ENCODE peak calls at places on chromosome 13, in eight cellular contexts. One of them, this sample, is unnamed.

GRCh38 chr13:48142437-48142836 is 47.5 kb upstream of the MED4 start:
- DNase-seq in Peyer's patch: no peak
- DNase-seq in heart right ventricle: no peak
- DNase-seq in cardiac fibroblast: no peak
- DNase-seq in retinal pigment epithelial cell: no peak
- DNase-seq in astrocyte of the spinal cord: no peak
- DNase-seq in IMR-90: no peak
- DNase-seq in A549: no peak
- DNase-seq in this sample: no peak

GRCh38 chr13:77898097-77898496 is 20.5 kb downstream of the EDNRB start:
- DNase-seq in astrocyte of the spinal cord: no peak
- DNase-seq in Peyer's patch: no peak
- DNase-seq in A549: no peak
- DNase-seq in heart right ventricle: no peak
- DNase-seq in IMR-90: peak; percentile 16
- DNase-seq in retinal pigment epithelial cell: no peak
- DNase-seq in cardiac fibroblast: peak; percentile 72
- DNase-seq in this sample: no peak

GRCh38 chr13:103194871-103195270 is 128.7 kb upstream of the SLC10A2 start:
- DNase-seq in IMR-90: no peak
- DNase-seq in astrocyte of the spinal cord: no peak
- DNase-seq in heart right ventricle: no peak
- DNase-seq in cardiac fibroblast: no peak
- DNase-seq in A549: no peak
- DNase-seq in retinal pigment epithelial cell: no peak
- DNase-seq in Peyer's patch: no peak
- DNase-seq in this sample: no peak

GRCh38 chr13:109160887-109161669 is 531.7 kb downstream of the MYO16 start:
- DNase-seq in astrocyte of the spinal cord: no peak
- DNase-seq in cardiac fibroblast: no peak
- DNase-seq in Peyer's patch: no peak
- DNase-seq in heart right ventricle: no peak
- DNase-seq in A549: no peak
- DNase-seq in IMR-90: no peak
- DNase-seq in retinal pigment epithelial cell: no peak
- DNase-seq in this sample: no peak

GRCh38 chr13:65966991-65967451 is 1263.1 kb downstream of the PCDH9 start:
- DNase-seq in cardiac fibroblast: peak; percentile 65
- DNase-seq in heart right ventricle: no peak
- DNase-seq in A549: peak; percentile 66
- DNase-seq in retinal pigment epithelial cell: no peak
- DNase-seq in astrocyte of the spinal cord: peak; percentile 55
- DNase-seq in Peyer's patch: no peak
- DNase-seq in IMR-90: peak; percentile 45
- DNase-seq in this sample: peak; percentile 6

GRCh38 chr13:113728571-113729054 is 30.4 kb upstream of the TMEM255B start:
- DNase-seq in retinal pigment epithelial cell: no peak
- DNase-seq in A549: no peak
- DNase-seq in cardiac fibroblast: no peak
- DNase-seq in heart right ventricle: no peak
- DNase-seq in IMR-90: no peak
- DNase-seq in astrocyte of the spinal cord: no peak
- DNase-seq in Peyer's patch: peak; percentile 40
- DNase-seq in this sample: no peak

GRCh38 chr13:80235559-80236296 is 105.2 kb downstream of the SPRY2 start:
- DNase-seq in heart right ventricle: peak; percentile 22
- DNase-seq in A549: peak; percentile 22
- DNase-seq in IMR-90: no peak
- DNase-seq in retinal pigment epithelial cell: no peak
- DNase-seq in astrocyte of the spinal cord: peak; percentile 47
- DNase-seq in Peyer's patch: no peak
- DNase-seq in cardiac fibroblast: peak; percentile 55
- DNase-seq in this sample: no peak

GRCh38 chr13:95608640-95609280 is 35.7 kb downstream of the DZIP1 start:
- DNase-seq in IMR-90: no peak
- DNase-seq in A549: no peak
- DNase-seq in astrocyte of the spinal cord: no peak
- DNase-seq in retinal pigment epithelial cell: no peak
- DNase-seq in Peyer's patch: no peak
- DNase-seq in heart right ventricle: no peak
- DNase-seq in cardiac fibroblast: no peak
- DNase-seq in this sample: no peak

GRCh38 chr13:32471187-32471922 is 43.4 kb upstream of the N4BP2L1 start:
- DNase-seq in A549: no peak
- DNase-seq in IMR-90: peak; percentile 67
- DNase-seq in retinal pigment epithelial cell: no peak
- DNase-seq in cardiac fibroblast: peak; percentile 87
- DNase-seq in heart right ventricle: peak; percentile 64
- DNase-seq in Peyer's patch: no peak
- DNase-seq in astrocyte of the spinal cord: no peak
- DNase-seq in this sample: no peak

GRCh38 chr13:49549289-49549688 is 36.1 kb downstream of the RCBTB1 start:
- DNase-seq in astrocyte of the spinal cord: no peak
- DNase-seq in retinal pigment epithelial cell: no peak
- DNase-seq in IMR-90: no peak
- DNase-seq in A549: no peak
- DNase-seq in heart right ventricle: no peak
- DNase-seq in cardiac fibroblast: no peak
- DNase-seq in Peyer's patch: no peak
- DNase-seq in this sample: no peak

GRCh38 chr13:112897603-112897955 is 71.4 kb upstream of the MCF2L start:
- DNase-seq in IMR-90: no peak
- DNase-seq in cardiac fibroblast: no peak
- DNase-seq in A549: no peak
- DNase-seq in Peyer's patch: no peak
- DNase-seq in astrocyte of the spinal cord: no peak
- DNase-seq in retinal pigment epithelial cell: no peak
- DNase-seq in heart right ventricle: no peak
- DNase-seq in this sample: no peak

GRCh38 chr13:110352735-110353134 is 45.7 kb downstream of the COL4A2 start:
- DNase-seq in IMR-90: no peak
- DNase-seq in heart right ventricle: no peak
- DNase-seq in A549: no peak
- DNase-seq in cardiac fibroblast: no peak
- DNase-seq in Peyer's patch: no peak
- DNase-seq in retinal pigment epithelial cell: no peak
- DNase-seq in astrocyte of the spinal cord: no peak
- DNase-seq in this sample: no peak

GRCh38 chr13:33725340-33725739 is 92.6 kb upstream of the RFC3 start:
- DNase-seq in cardiac fibroblast: no peak
- DNase-seq in Peyer's patch: no peak
- DNase-seq in heart right ventricle: no peak
- DNase-seq in A549: no peak
- DNase-seq in astrocyte of the spinal cord: no peak
- DNase-seq in IMR-90: no peak
- DNase-seq in retinal pigment epithelial cell: no peak
- DNase-seq in this sample: no peak

GRCh38 chr13:73767747-73768315 is 366.4 kb downstream of the KLF12 start:
- DNase-seq in heart right ventricle: no peak
- DNase-seq in A549: peak; percentile 1
- DNase-seq in IMR-90: no peak
- DNase-seq in Peyer's patch: no peak
- DNase-seq in cardiac fibroblast: no peak
- DNase-seq in retinal pigment epithelial cell: peak; percentile 10
- DNase-seq in astrocyte of the spinal cord: no peak
- DNase-seq in this sample: no peak

GRCh38 chr13:111034811-111035210 is 80.3 kb upstream of the ARHGEF7 start:
- DNase-seq in A549: no peak
- DNase-seq in heart right ventricle: no peak
- DNase-seq in IMR-90: peak; percentile 63
- DNase-seq in Peyer's patch: no peak
- DNase-seq in retinal pigment epithelial cell: peak; percentile 13
- DNase-seq in astrocyte of the spinal cord: no peak
- DNase-seq in cardiac fibroblast: no peak
- DNase-seq in this sample: no peak

GRCh38 chr13:45196622-45197021 is 4.2 kb downstream of the KCTD4 start:
- DNase-seq in cardiac fibroblast: peak; percentile 33
- DNase-seq in Peyer's patch: no peak
- DNase-seq in A549: no peak
- DNase-seq in heart right ventricle: no peak
- DNase-seq in retinal pigment epithelial cell: no peak
- DNase-seq in IMR-90: peak; percentile 80
- DNase-seq in astrocyte of the spinal cord: peak; percentile 48
- DNase-seq in this sample: no peak

GRCh38 chr13:76336889-76337844 is 549.0 kb downstream of the KCTD12 start:
- DNase-seq in cardiac fibroblast: no peak
- DNase-seq in IMR-90: no peak
- DNase-seq in heart right ventricle: peak; percentile 19
- DNase-seq in Peyer's patch: no peak
- DNase-seq in A549: no peak
- DNase-seq in astrocyte of the spinal cord: no peak
- DNase-seq in retinal pigment epithelial cell: no peak
- DNase-seq in this sample: no peak

GRCh38 chr13:95023405-95023804 is 277.8 kb downstream of the ABCC4 start:
- DNase-seq in retinal pigment epithelial cell: no peak
- DNase-seq in astrocyte of the spinal cord: no peak
- DNase-seq in Peyer's patch: no peak
- DNase-seq in cardiac fibroblast: no peak
- DNase-seq in heart right ventricle: no peak
- DNase-seq in IMR-90: peak; percentile 26
- DNase-seq in A549: no peak
- DNase-seq in this sample: no peak

GRCh38 chr13:95754069-95754468 is 77.1 kb downstream of the DNAJC3 start:
- DNase-seq in heart right ventricle: no peak
- DNase-seq in IMR-90: no peak
- DNase-seq in retinal pigment epithelial cell: no peak
- DNase-seq in A549: no peak
- DNase-seq in cardiac fibroblast: peak; percentile 9
- DNase-seq in astrocyte of the spinal cord: no peak
- DNase-seq in Peyer's patch: no peak
- DNase-seq in this sample: no peak

GRCh38 chr13:36163809-36164308 is 32.7 kb upstream of the DCLK1 start:
- DNase-seq in A549: no peak
- DNase-seq in heart right ventricle: peak; percentile 40
- DNase-seq in retinal pigment epithelial cell: peak; percentile 96
- DNase-seq in astrocyte of the spinal cord: peak; percentile 99
- DNase-seq in IMR-90: peak; percentile 87
- DNase-seq in cardiac fibroblast: peak; percentile 80
- DNase-seq in Peyer's patch: no peak
- DNase-seq in this sample: peak; percentile 97

GRCh38 chr13:24861617-24862362 is 97.8 kb downstream of the RNF17 start:
- DNase-seq in heart right ventricle: no peak
- DNase-seq in Peyer's patch: no peak
- DNase-seq in retinal pigment epithelial cell: no peak
- DNase-seq in IMR-90: no peak
- DNase-seq in A549: no peak
- DNase-seq in astrocyte of the spinal cord: no peak
- DNase-seq in cardiac fibroblast: no peak
- DNase-seq in this sample: no peak

GRCh38 chr13:24863748-24864540 is 100.0 kb downstream of the RNF17 start:
- DNase-seq in astrocyte of the spinal cord: no peak
- DNase-seq in A549: no peak
- DNase-seq in heart right ventricle: no peak
- DNase-seq in cardiac fibroblast: no peak
- DNase-seq in Peyer's patch: no peak
- DNase-seq in IMR-90: no peak
- DNase-seq in retinal pigment epithelial cell: no peak
- DNase-seq in this sample: no peak

GRCh38 chr13:24866488-24866887 is 102.5 kb downstream of the RNF17 start:
- DNase-seq in cardiac fibroblast: no peak
- DNase-seq in heart right ventricle: no peak
- DNase-seq in Peyer's patch: no peak
- DNase-seq in astrocyte of the spinal cord: no peak
- DNase-seq in retinal pigment epithelial cell: no peak
- DNase-seq in A549: no peak
- DNase-seq in IMR-90: no peak
- DNase-seq in this sample: no peak

GRCh38 chr13:24865158-24865557 is 101.2 kb downstream of the RNF17 start:
- DNase-seq in Peyer's patch: no peak
- DNase-seq in IMR-90: peak; percentile 4
- DNase-seq in retinal pigment epithelial cell: no peak
- DNase-seq in cardiac fibroblast: peak; percentile 35
- DNase-seq in heart right ventricle: no peak
- DNase-seq in A549: no peak
- DNase-seq in astrocyte of the spinal cord: peak; percentile 6
- DNase-seq in this sample: no peak

DNA sequence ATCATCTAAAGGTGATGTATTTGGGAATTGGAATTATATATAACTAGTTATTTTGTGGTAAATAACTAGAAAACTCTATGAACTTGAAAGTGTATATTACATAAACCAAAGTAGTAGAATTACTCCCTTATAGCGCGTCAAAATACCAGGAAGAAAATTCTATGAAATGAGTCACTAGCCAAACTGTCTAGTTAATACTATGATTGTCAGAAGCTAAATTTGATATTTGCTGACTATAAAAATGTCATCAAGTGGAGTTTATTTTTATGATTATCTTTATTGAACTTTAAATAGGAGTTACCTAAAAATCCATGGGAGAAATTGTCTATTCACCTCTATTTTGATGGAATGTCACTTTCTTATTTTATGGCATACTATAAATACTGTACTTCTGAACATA is 100.6 kb downstream of the RNF17 start:
- DNase-seq in A549: no peak
- DNase-seq in astrocyte of the spinal cord: no peak
- DNase-seq in IMR-90: no peak
- DNase-seq in Peyer's patch: no peak
- DNase-seq in heart right ventricle: no peak
- DNase-seq in cardiac fibroblast: no peak
- DNase-seq in retinal pigment epithelial cell: no peak
- DNase-seq in this sample: no peak
- H3K4me3 ChIP-seq in A549: no peak overlapping the region
- H3K4me3 ChIP-seq in astrocyte of the spinal cord: no peak overlapping the region
- H3K4me3 ChIP-seq in IMR-90: no peak overlapping the region
- H3K4me3 ChIP-seq in Peyer's patch: no peak overlapping the region
- H3K4me3 ChIP-seq in heart right ventricle: no peak overlapping the region
- H3K4me3 ChIP-seq in cardiac fibroblast: no peak overlapping the region
- H3K4me3 ChIP-seq in retinal pigment epithelial cell: no peak overlapping the region
- H3K4me3 ChIP-seq in this sample: no peak overlapping the region

GRCh38 chr13:19890030-19890429 is 26.6 kb upstream of the ZMYM5 start:
- DNase-seq in cardiac fibroblast: no peak
- DNase-seq in A549: no peak
- DNase-seq in astrocyte of the spinal cord: no peak
- DNase-seq in IMR-90: no peak
- DNase-seq in heart right ventricle: no peak
- DNase-seq in retinal pigment epithelial cell: no peak
- DNase-seq in Peyer's patch: no peak
- DNase-seq in this sample: no peak

GRCh38 chr13:19888799-19889198 is 25.4 kb upstream of the ZMYM5 start:
- DNase-seq in astrocyte of the spinal cord: peak; percentile 38
- DNase-seq in cardiac fibroblast: peak; percentile 47
- DNase-seq in heart right ventricle: no peak
- DNase-seq in IMR-90: peak; percentile 38
- DNase-seq in A549: no peak
- DNase-seq in retinal pigment epithelial cell: no peak
- DNase-seq in Peyer's patch: no peak
- DNase-seq in this sample: no peak
- TF ChIP-seq CTCF in astrocyte of the spinal cord: peak; percentile 29
- TF ChIP-seq CTCF in cardiac fibroblast: no peak
- TF ChIP-seq CTCF in heart right ventricle: peak; percentile 44
- TF ChIP-seq CTCF in IMR-90: peak; percentile 39
- TF ChIP-seq CTCF in A549: peak; percentile 14
- TF ChIP-seq CTCF in retinal pigment epithelial cell: no peak
- TF ChIP-seq CTCF in Peyer's patch: no peak
- TF ChIP-seq CTCF in this sample: no peak

GRCh38 chr13:97221491-97221890 is 642 bp upstream of the MBNL2 start:
- DNase-seq in astrocyte of the spinal cord: no peak
- DNase-seq in cardiac fibroblast: no peak
- DNase-seq in A549: no peak
- DNase-seq in retinal pigment epithelial cell: no peak
- DNase-seq in IMR-90: no peak
- DNase-seq in Peyer's patch: no peak
- DNase-seq in heart right ventricle: no peak
- DNase-seq in this sample: no peak
- H3K4me3 ChIP-seq in astrocyte of the spinal cord: peak overlapping the region; percentile 58
- H3K4me3 ChIP-seq in cardiac fibroblast: no peak overlapping the region
- H3K4me3 ChIP-seq in A549: peak overlapping the region; percentile 65
- H3K4me3 ChIP-seq in retinal pigment epithelial cell: peak overlapping the region; percentile 98
- H3K4me3 ChIP-seq in IMR-90: no peak overlapping the region
- H3K4me3 ChIP-seq in Peyer's patch: peak overlapping the region; percentile 67
- H3K4me3 ChIP-seq in heart right ventricle: peak overlapping the region; percentile 54
- H3K4me3 ChIP-seq in this sample: peak overlapping the region; percentile 82

GRCh38 chr13:61316647-61317046 is 99.0 kb downstream of the PCDH20 start:
- DNase-seq in astrocyte of the spinal cord: no peak
- DNase-seq in A549: no peak
- DNase-seq in heart right ventricle: no peak
- DNase-seq in cardiac fibroblast: no peak
- DNase-seq in Peyer's patch: no peak
- DNase-seq in retinal pigment epithelial cell: no peak
- DNase-seq in IMR-90: no peak
- DNase-seq in this sample: no peak
- TF ChIP-seq CTCF in astrocyte of the spinal cord: no peak
- TF ChIP-seq CTCF in A549: no peak
- TF ChIP-seq CTCF in heart right ventricle: no peak
- TF ChIP-seq CTCF in cardiac fibroblast: no peak
- TF ChIP-seq CTCF in Peyer's patch: no peak
- TF ChIP-seq CTCF in retinal pigment epithelial cell: no peak
- TF ChIP-seq CTCF in IMR-90: no peak
- TF ChIP-seq CTCF in this sample: no peak